ENCODE peak calls at places on chromosomes 5 and 9, in eight cellular contexts. G is psoas muscle, Y is colonic mucosa, N is GM23248, V is A549, A is BE2C, E is MG63, F is gastrocnemius medialis. M is an unnamed sample.

GRCh38 chr9:136726631-136727191 is 14.3 kb downstream of the DIPK1B start:
- DNase-seq in G (no peak), Y (no peak), N (peak; percentile 59), V (peak; percentile 58), A (peak; percentile 54), E (no peak), F (no peak), M (no peak)

GRCh38 chr9:26870292-26870691 is 22.3 kb downstream of the CAAP1 start:
- DNase-seq in G (no peak), Y (no peak), N (peak; percentile 2), V (peak; percentile 44), A (no peak), E (no peak), F (no peak), M (no peak)

GRCh38 chr9:131702911-131703310 is 37.0 kb downstream of the RAPGEF1 start:
- DNase-seq in G (no peak), Y (no peak), N (no peak), V (no peak), A (no peak), E (no peak), F (no peak), M (no peak)

GRCh38 chr5:643811-644271 is 31.7 kb downstream of the CEP72 start:
- DNase-seq in G (peak; percentile 38), Y (no peak), N (no peak), V (no peak), A (no peak), E (no peak), F (no peak), M (no peak)

GRCh38 chr9:104868687-104869404 is 59.1 kb downstream of the ABCA1 start:
- DNase-seq in G (peak; percentile 86), Y (peak; percentile 31), N (peak; percentile 88), V (peak; percentile 55), A (no peak), E (peak; percentile 74), F (peak; percentile 90), M (peak; percentile 71)

GRCh38 chr9:136576269-136576626 is 30.4 kb upstream of the NOTCH1 start:
- DNase-seq in G (peak; percentile 57), Y (no peak), N (peak; percentile 59), V (peak; percentile 51), A (no peak), E (peak; percentile 93), F (peak; percentile 42), M (no peak)

GRCh38 chr9:112041536-112042243 is 133.4 kb downstream of the SUSD1 start:
- DNase-seq in G (no peak), Y (peak; percentile 17), N (peak; percentile 99), V (peak; percentile 91), A (no peak), E (peak; percentile 99), F (peak; percentile 62), M (peak; percentile 99)

GRCh38 chr5:55220433-55221185 is 6.5 kb downstream of the MCIDAS start:
- DNase-seq in G (no peak), Y (peak; percentile 65), N (peak; percentile 58), V (no peak), A (no peak), E (peak; percentile 50), F (no peak), M (peak; percentile 22)

GRCh38 chr9:91758491-91758981 is 191.5 kb downstream of the ROR2 start:
- DNase-seq in G (no peak), Y (peak; percentile 71), N (peak; percentile 69), V (peak; percentile 55), A (peak; percentile 76), E (peak; percentile 46), F (no peak), M (no peak)

GRCh38 chr5:133868946-133869674 is 99.3 kb downstream of the C5orf15 start:
- DNase-seq in G (peak; percentile 88), Y (peak; percentile 52), N (peak; percentile 90), V (peak; percentile 75), A (peak; percentile 83), E (peak; percentile 83), F (peak; percentile 62), M (peak; percentile 38)

GRCh38 chr5:123371575-123372179 is 51.5 kb downstream of the CEP120 start:
- DNase-seq in G (peak; percentile 65), Y (peak; percentile 69), N (peak; percentile 49), V (peak; percentile 33), A (peak; percentile 80), E (peak; percentile 44), F (peak; percentile 12), M (peak; percentile 64)

GRCh38 chr5:111227805-111228204 is 3.6 kb downstream of the CAMK4 start:
- DNase-seq in G (no peak), Y (peak; percentile 30), N (peak; percentile 72), V (no peak), A (peak; percentile 69), E (peak; percentile 93), F (no peak), M (peak; percentile 12)

GRCh38 chr5:77076961-77077820 is 9.9 kb downstream of the ZBED3 start:
- DNase-seq in G (peak; percentile 83), Y (peak; percentile 70), N (peak; percentile 85), V (peak; percentile 77), A (peak; percentile 84), E (peak; percentile 39), F (peak; percentile 38), M (no peak)

GRCh38 chr5:91219141-91219802 is 163.8 kb downstream of the ARRDC3 start:
- DNase-seq in G (no peak), Y (peak; percentile 61), N (peak; percentile 76), V (peak; percentile 92), A (no peak), E (peak; percentile 78), F (peak; percentile 53), M (peak; percentile 58)

GRCh38 chr5:150053231-150053626 is 33.1 kb downstream of the CSF1R start:
- DNase-seq in G (peak; percentile 30), Y (no peak), N (peak; percentile 93), V (peak; percentile 31), A (no peak), E (peak; percentile 68), F (no peak), M (no peak)

GRCh38 chr5:174794941-174795672 is 70.7 kb downstream of the MSX2 start:
- DNase-seq in G (no peak), Y (no peak), N (no peak), V (no peak), A (no peak), E (no peak), F (no peak), M (peak; percentile 59)

GRCh38 chr9:94627287-94627686 is 12.0 kb downstream of the FBP1 start:
- DNase-seq in G (no peak), Y (no peak), N (no peak), V (no peak), A (no peak), E (no peak), F (no peak), M (no peak)

GRCh38 chr5:81097733-81098132 is 135.4 kb upstream of the CKMT2 start:
- DNase-seq in G (no peak), Y (no peak), N (no peak), V (no peak), A (no peak), E (no peak), F (no peak), M (no peak)

GRCh38 chr5:165184183-165184582 is 1678.8 kb downstream of the MAT2B start:
- DNase-seq in G (no peak), Y (no peak), N (no peak), V (no peak), A (no peak), E (no peak), F (no peak), M (no peak)

DNA sequence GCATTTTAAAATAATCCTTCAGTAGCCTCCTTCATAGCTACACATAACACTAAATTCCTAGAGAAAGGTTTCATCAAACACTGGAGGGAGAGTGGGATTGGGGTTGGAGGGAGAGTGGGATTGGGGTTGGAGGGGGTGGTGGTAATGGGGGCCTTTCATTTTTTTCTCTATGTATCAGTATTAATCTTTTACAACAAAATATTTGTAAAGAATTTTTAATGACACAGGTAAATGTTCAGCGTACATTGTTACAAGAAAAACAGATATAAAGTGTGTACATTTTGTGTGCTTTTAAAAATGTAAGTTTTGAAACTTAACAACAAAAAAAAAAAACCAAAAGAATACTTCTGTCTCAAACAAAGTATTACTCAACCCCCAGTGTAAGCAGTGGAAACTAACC is 266.4 kb downstream of the DENND1A start:
- DNase-seq in G (no peak), Y (no peak), N (no peak), V (no peak), A (no peak), E (no peak), F (no peak), M (no peak)
- H3K9me3 ChIP-seq in G (peaks cover 14% of the 10 kb centered on the region), Y (no peaks in the 10 kb centered on the region), N (peaks cover 5% of the 10 kb centered on the region), V (peaks cover 14% of the 10 kb centered on the region), A (no peaks in the 10 kb centered on the region), E (peaks cover 7% of the 10 kb centered on the region), F (no peaks in the 10 kb centered on the region), M (peaks cover 13% of the 10 kb centered on the region)

DNA sequence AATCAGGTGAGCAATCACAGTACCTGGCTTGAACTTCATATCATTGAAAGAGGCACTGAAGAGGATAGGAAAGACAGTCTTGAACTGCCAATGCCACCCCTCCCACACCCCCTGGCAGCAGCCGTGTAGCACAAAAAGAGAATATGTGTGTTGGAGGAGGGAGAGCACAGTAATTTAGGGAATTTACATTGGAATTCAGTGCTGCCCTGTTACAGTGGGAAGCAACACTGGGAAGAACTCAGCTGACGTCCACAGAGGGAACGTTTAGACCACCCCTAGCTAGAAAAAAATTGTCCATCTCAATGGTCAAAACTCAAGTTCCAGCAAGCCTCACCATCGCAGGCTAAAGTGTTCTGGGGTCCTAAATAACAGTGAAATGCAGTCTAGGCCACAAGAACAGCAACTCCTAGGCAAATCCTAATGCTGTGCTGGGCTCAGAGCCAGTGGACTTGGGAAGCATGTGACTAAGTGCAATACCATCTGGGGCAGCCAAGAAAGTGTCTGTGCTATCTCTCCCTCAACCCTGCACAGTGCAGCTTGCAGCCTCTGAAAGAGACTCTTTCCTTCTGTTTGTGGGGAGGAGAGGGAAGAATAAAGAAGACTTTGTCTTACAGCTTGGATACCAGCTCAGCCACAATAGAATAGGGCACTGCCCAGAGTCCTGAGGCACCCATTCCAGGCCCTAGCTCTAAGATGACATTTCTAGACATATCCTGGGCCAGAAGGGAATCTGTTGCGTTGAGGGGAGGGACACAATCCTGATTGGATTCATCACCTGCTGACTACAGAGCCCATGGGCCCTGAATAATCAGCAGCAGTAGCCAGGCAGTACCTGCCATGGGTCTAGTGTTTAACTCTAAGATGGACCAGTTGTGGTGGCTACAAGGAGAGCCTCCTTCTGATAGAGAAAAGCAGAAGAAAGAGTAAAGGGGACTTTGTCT is 62.1 kb upstream of the VLDLR start:
- DNase-seq in G (peak; percentile 77), Y (peak; percentile 50), N (peak; percentile 94), V (peak; percentile 71), A (peak; percentile 68), E (peak; percentile 81), F (peak; percentile 81), M (peak; percentile 76)
- H3K9me3 ChIP-seq in G (no peaks in the 10 kb centered on the region), Y (no peaks in the 10 kb centered on the region), N (no peaks in the 10 kb centered on the region), V (peaks cover 7% of the 10 kb centered on the region), A (no peaks in the 10 kb centered on the region), E (no peaks in the 10 kb centered on the region), F (no peaks in the 10 kb centered on the region), M (peaks cover 5% of the 10 kb centered on the region)

DNA sequence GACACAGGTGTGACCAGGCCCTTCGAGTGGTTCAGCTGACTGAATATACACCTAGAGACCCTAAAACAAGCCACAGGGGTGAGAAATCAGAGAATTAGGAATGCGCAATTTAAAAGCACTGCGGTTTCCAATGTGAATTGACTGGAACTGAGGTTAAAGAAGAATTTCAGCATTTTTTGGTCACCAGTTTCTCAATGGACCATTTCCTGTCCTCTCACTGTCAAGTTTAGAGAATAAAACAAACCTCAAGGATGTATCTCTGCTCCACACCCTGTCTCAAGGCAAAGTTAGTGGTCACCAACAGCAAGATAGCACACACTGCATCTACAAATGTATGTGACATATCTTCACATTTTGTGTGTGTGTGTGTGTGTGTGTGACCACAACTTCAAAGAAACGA is 143.8 kb upstream of the MAP3K1 start:
- DNase-seq in G (no peak), Y (no peak), N (no peak), V (no peak), A (no peak), E (no peak), F (no peak), M (no peak)
- H3K9me3 ChIP-seq in G (no peaks in the 10 kb centered on the region), Y (no peaks in the 10 kb centered on the region), N (no peaks in the 10 kb centered on the region), V (no peaks in the 10 kb centered on the region), A (no peaks in the 10 kb centered on the region), E (no peaks in the 10 kb centered on the region), F (no peaks in the 10 kb centered on the region), M (no peaks in the 10 kb centered on the region)

GRCh38 chr5:141427783-141428426 is 2.4 kb upstream of the PCDHGA12 start:
- DNase-seq in G (no peak), Y (no peak), N (no peak), V (no peak), A (no peak), E (no peak), F (no peak), M (no peak)
- H3K9me3 ChIP-seq in G (peaks cover 10% of the 10 kb centered on the region), Y (peaks cover 12% of the 10 kb centered on the region), N (no peaks in the 10 kb centered on the region), V (peaks cover 75% of the 10 kb centered on the region), A (peaks cover 9% of the 10 kb centered on the region), E (peaks cover 4% of the 10 kb centered on the region), F (no peaks in the 10 kb centered on the region), M (peaks cover 3% of the 10 kb centered on the region)

M was measured in SJCRH30.